ENCODE peak calls at places on chromosomes 5 and 9, in eight cellular contexts. Q is left ventricle myocardium inferior, N is Peyer's patch, J is IMR-90, P is body of pancreas, O is H1, X is sigmoid colon, S is lower lobe of right lung. Y is an unnamed sample. For H3K27me3, the result is how much of the 10 kb centered on the place peaks cover.

GRCh38 chr5:139710370-139711066 is 62.4 kb downstream of the CXXC5 start:
- DNase-seq in Q (peak), N (peak), J (peak), P (peak), O (peak), X (peak), S (peak), Y (no peak)

GRCh38 chr5:142960309-142960696 is 190.1 kb downstream of the ARHGAP26 start:
- DNase-seq in Q (no peak), N (no peak), J (peak), P (no peak), O (no peak), X (no peak), S (no peak), Y (peak)

GRCh38 chr5:31845351-31845750 is 206.4 kb downstream of the PDZD2 start:
- DNase-seq in Q (no peak), N (no peak), J (no peak), P (no peak), O (no peak), X (no peak), S (no peak), Y (no peak)

GRCh38 chr5:24783596-24783995 is 138.8 kb upstream of the CDH10 start:
- DNase-seq in Q (no peak), N (no peak), J (no peak), P (no peak), O (no peak), X (no peak), S (no peak), Y (no peak)

GRCh38 chr9:117835798-117836197 is 131.6 kb downstream of the TLR4 start:
- DNase-seq in Q (no peak), N (no peak), J (no peak), P (no peak), O (no peak), X (no peak), S (no peak), Y (no peak)

GRCh38 chr9:86713970-86714369 is 233.3 kb downstream of the GAS1 start:
- DNase-seq in Q (no peak), N (no peak), J (peak), P (no peak), O (no peak), X (no peak), S (no peak), Y (no peak)

GRCh38 chr5:92641031-92641962 is 939.7 kb downstream of the NR2F1-AS1 start:
- DNase-seq in Q (no peak), N (no peak), J (peak), P (peak), O (no peak), X (no peak), S (no peak), Y (peak)

GRCh38 chr5:119578937-119579336 is 50.4 kb upstream of the FAM170A start:
- DNase-seq in Q (no peak), N (no peak), J (peak), P (peak), O (no peak), X (no peak), S (no peak), Y (peak)

GRCh38 chr5:80164799-80165198 is 91.0 kb downstream of the SERINC5 start:
- DNase-seq in Q (no peak), N (no peak), J (no peak), P (no peak), O (no peak), X (no peak), S (no peak), Y (no peak)

GRCh38 chr9:91714020-91714721 is 235.9 kb downstream of the ROR2 start:
- DNase-seq in Q (peak), N (no peak), J (peak), P (peak), O (peak), X (peak), S (peak), Y (peak)

GRCh38 chr5:145718956-145719355 is 116.2 kb downstream of the PRELID2 start:
- DNase-seq in Q (no peak), N (no peak), J (peak), P (no peak), O (no peak), X (no peak), S (no peak), Y (peak)

GRCh38 chr5:2756211-2756746 is 4.8 kb upstream of the IRX2 start:
- DNase-seq in Q (no peak), N (no peak), J (peak), P (no peak), O (peak), X (no peak), S (peak), Y (peak)

GRCh38 chr5:36744678-36745659 is 131.6 kb upstream of the NIPBL start:
- DNase-seq in Q (peak), N (peak), J (peak), P (peak), O (peak), X (peak), S (peak), Y (peak)

GRCh38 chr5:135535820-135536801 is at the start of gene NEUROG1:
- DNase-seq in Q (no peak), N (no peak), J (no peak), P (no peak), O (peak), X (no peak), S (no peak), Y (no peak)

GRCh38 chr5:76099286-76099702 is 16.1 kb downstream of the SV2C start:
- DNase-seq in Q (no peak), N (no peak), J (no peak), P (no peak), O (no peak), X (no peak), S (no peak), Y (no peak)

GRCh38 chr9:90059436-90059835 is 454.6 kb downstream of the GADD45G start:
- DNase-seq in Q (no peak), N (no peak), J (no peak), P (no peak), O (no peak), X (no peak), S (no peak), Y (no peak)

GRCh38 chr5:8683528-8683927 is 814.6 kb downstream of the MTRR start:
- DNase-seq in Q (no peak), N (no peak), J (no peak), P (no peak), O (no peak), X (no peak), S (no peak), Y (no peak)

GRCh38 chr9:129143461-129143927 is 32.3 kb downstream of the PTPA start:
- DNase-seq in Q (peak), N (no peak), J (peak), P (peak), O (no peak), X (peak), S (peak), Y (no peak)

GRCh38 chr5:6256901-6257300 is 121.4 kb downstream of the MED10 start:
- DNase-seq in Q (no peak), N (no peak), J (no peak), P (no peak), O (no peak), X (no peak), S (no peak), Y (no peak)

GRCh38 chr9:4489562-4489918 is 728 bp upstream of the SLC1A1 start:
- DNase-seq in Q (no peak), N (no peak), J (no peak), P (peak), O (peak), X (no peak), S (no peak), Y (no peak)

GRCh38 chr5:150059623-150060022 is 26.7 kb downstream of the CSF1R start:
- DNase-seq in Q (no peak), N (peak), J (no peak), P (no peak), O (no peak), X (peak), S (no peak), Y (no peak)

GRCh38 chr5:74212336-74212735 is 428.2 kb downstream of the ENC1 start:
- DNase-seq in Q (no peak), N (no peak), J (peak), P (peak), O (peak), X (no peak), S (no peak), Y (peak)

GRCh38 chr9:127224178-127224882 is 40.2 kb upstream of the GARNL3 start:
- DNase-seq in Q (peak), N (peak), J (peak), P (peak), O (peak), X (peak), S (peak), Y (peak)

GRCh38 chr9:129857207-129857606 is 21.9 kb downstream of the USP20 start:
- DNase-seq in Q (no peak), N (no peak), J (no peak), P (no peak), O (no peak), X (no peak), S (no peak), Y (no peak)

GRCh38 chr9:116656535-116656934 is 30.6 kb upstream of the TRIM32 start:
- DNase-seq in Q (peak), N (no peak), J (no peak), P (no peak), O (no peak), X (no peak), S (no peak), Y (no peak)

GRCh38 chr9:116870566-116870965 is 183.5 kb downstream of the TRIM32 start:
- DNase-seq in Q (no peak), N (peak), J (no peak), P (peak), O (peak), X (no peak), S (no peak), Y (peak)

GRCh38 chr9:33867747-33868429 is 50.9 kb downstream of the UBE2R2 start:
- DNase-seq in Q (peak), N (no peak), J (no peak), P (no peak), O (peak), X (peak), S (no peak), Y (no peak)

GRCh38 chr9:70506159-70506558 is 91.7 kb upstream of the KLF9 start:
- DNase-seq in Q (no peak), N (no peak), J (no peak), P (no peak), O (no peak), X (no peak), S (no peak), Y (peak)

GRCh38 chr9:133440884-133441283 is 18.7 kb downstream of the ADAMTS13 start:
- DNase-seq in Q (no peak), N (no peak), J (no peak), P (no peak), O (no peak), X (no peak), S (no peak), Y (no peak)

GRCh38 chr9:127753148-127753547 is 18.1 kb upstream of the TOR2A start:
- DNase-seq in Q (no peak), N (no peak), J (no peak), P (no peak), O (no peak), X (no peak), S (no peak), Y (no peak)

GRCh38 chr5:100595152-100595811 is 60.1 kb downstream of the FAM174A start:
- DNase-seq in Q (peak), N (no peak), J (peak), P (peak), O (no peak), X (no peak), S (peak), Y (peak)

GRCh38 chr9:98092633-98092971 is 26.4 kb downstream of the TRIM14 start:
- DNase-seq in Q (no peak), N (no peak), J (no peak), P (no peak), O (no peak), X (no peak), S (no peak), Y (peak)

GRCh38 chr5:93675458-93676450 is 65.6 kb downstream of the POU5F2 start:
- DNase-seq in Q (no peak), N (no peak), J (peak), P (no peak), O (no peak), X (no peak), S (no peak), Y (no peak)

GRCh38 chr9:80401243-80401642 is 829.5 kb downstream of the TLE4 start:
- DNase-seq in Q (no peak), N (no peak), J (no peak), P (no peak), O (no peak), X (no peak), S (no peak), Y (no peak)

DNA sequence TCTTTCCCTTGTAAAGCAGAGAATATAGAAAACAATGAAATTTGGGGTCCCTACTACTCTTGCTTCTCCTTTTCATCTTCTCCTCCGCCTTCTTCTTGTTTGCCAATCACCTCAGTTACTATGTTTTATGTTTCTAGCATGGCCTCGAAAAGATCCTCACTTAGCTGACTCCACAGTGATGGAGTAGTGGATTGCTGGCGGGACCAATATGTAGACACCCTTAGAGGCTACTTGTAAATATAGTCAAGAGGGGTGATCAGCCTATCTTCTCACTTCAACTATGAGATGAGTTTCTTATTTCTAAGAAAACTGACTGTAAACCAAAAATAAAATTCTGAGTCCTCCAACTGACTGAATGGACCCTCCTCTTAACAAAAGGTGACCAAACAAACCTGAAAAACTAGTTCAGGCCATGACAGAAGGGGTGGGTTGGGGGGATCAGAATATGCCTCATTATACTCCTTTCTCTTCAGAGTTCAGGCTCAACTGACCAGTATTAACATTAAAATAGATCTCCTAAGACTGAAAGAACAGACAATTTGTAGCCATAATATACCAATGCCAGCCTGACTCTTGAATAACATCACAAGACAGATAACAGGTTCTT is 829.0 kb downstream of the TLE4 start:
- DNase-seq in Q (no peak), N (no peak), J (no peak), P (no peak), O (no peak), X (no peak), S (no peak), Y (no peak)
- H3K4me3 ChIP-seq in Q (no peak), N (no peak), J (no peak), P (no peak), O (no peak), X (no peak), S (no peak), Y (no peak)

DNA sequence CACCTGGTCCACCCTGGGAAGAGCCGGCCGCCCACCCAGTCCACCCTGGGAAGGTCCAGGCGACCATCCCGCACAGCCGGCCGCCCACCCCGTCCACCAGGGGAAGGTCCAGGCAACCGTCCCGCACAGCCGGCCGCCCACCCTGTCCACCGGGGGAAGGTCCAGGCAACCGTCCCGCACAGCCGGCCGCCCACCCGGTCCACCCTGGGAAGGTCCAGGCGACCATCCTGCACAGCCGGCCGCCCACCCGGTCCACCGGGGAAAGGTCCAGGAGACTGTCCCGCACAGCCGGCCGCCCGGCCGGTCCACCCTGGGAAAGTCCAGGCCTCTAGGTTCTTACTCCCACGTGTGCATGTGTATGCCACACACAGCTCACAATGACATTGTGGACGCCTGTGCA is 6.7 kb upstream of the QSOX2 start:
- DNase-seq in Q (no peak), N (no peak), J (no peak), P (no peak), O (no peak), X (no peak), S (no peak), Y (no peak)
- H3K27me3 ChIP-seq in Q (under half), N (under half), J (under half), P (under half), O (under half), X (under half), S (under half), Y (under half)

GRCh38 chr5:159058928-159059636 is 40.6 kb downstream of the EBF1 start:
- DNase-seq in Q (no peak), N (no peak), J (no peak), P (no peak), O (no peak), X (no peak), S (no peak), Y (no peak)
- TF ChIP-seq CTCF in Q (no peak), N (no peak), J (no peak), P (no peak), O (no peak), X (no peak), S (no peak), Y (no peak)

GRCh38 chr5:58911270-58911669 is 328.4 kb downstream of the RAB3C start:
- DNase-seq in Q (no peak), N (no peak), J (no peak), P (no peak), O (no peak), X (no peak), S (no peak), Y (no peak)

GRCh38 chr5:58913591-58913990 is 330.7 kb downstream of the RAB3C start:
- DNase-seq in Q (no peak), N (no peak), J (no peak), P (no peak), O (no peak), X (no peak), S (no peak), Y (no peak)

GRCh38 chr5:58912102-58912501 is 329.2 kb downstream of the RAB3C start:
- DNase-seq in Q (no peak), N (no peak), J (no peak), P (no peak), O (no peak), X (no peak), S (no peak), Y (no peak)
- H3K4me3 ChIP-seq in Q (no peak), N (no peak), J (no peak), P (no peak), O (no peak), X (no peak), S (no peak), Y (no peak)

DNA sequence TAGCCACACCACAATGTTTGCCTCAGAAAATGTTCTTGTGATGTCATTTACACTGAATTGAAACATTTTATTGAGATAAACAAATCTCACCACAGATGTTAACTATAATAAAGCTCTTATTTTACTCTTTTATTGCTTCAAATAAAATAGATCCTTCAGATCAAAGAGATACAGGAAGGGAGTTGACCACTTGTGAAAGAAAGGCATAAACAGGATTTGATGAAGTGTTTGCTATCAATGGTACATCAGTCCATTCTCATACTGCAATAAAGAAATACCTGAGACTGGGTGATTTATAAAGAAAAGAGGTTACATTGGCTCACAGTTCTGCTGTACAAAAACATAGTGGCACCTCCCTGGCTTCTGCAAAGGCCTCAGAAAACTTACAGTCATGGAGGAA is 40.2 kb upstream of the OR13F1 start:
- DNase-seq in Q (no peak), N (no peak), J (no peak), P (no peak), O (no peak), X (no peak), S (no peak), Y (no peak)
- H3K27me3 ChIP-seq in Q (under half), N (under half), J (under half), P (under half), O (under half), X (under half), S (under half), Y (under half)

DNA sequence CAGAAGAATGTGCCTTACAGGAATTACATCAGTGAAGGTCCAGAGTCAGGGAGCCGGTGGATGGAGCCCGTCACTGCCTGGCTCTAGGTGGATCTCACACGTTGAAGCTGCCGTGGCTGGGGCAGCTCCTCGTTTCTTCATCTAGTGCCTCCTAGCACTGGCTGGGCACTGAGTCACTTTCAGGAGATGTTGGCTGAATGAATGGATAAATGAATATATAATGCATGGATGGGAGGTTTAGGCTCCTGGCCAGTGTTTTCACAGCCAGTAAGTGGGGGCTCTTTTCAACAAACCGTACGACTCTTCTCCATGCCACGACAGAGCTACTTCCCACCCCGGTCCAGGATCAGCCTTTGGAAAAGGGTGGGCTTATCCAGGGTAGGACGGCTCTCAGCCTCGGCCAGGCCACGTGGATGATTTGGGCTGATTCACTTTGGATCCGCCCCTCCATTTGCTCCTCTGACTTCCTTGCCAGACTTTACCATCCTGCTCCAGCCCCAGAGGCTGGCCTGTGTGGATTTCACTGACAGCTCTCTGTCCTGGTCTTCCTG is 1.3 kb upstream of the SH3PXD2B start:
- DNase-seq in Q (no peak), N (no peak), J (peak), P (no peak), O (peak), X (peak), S (no peak), Y (no peak)
- TF ChIP-seq CTCF in Q (no peak), N (no peak), J (no peak), P (no peak), O (no peak), X (no peak), S (no peak), Y (no peak)

DNA sequence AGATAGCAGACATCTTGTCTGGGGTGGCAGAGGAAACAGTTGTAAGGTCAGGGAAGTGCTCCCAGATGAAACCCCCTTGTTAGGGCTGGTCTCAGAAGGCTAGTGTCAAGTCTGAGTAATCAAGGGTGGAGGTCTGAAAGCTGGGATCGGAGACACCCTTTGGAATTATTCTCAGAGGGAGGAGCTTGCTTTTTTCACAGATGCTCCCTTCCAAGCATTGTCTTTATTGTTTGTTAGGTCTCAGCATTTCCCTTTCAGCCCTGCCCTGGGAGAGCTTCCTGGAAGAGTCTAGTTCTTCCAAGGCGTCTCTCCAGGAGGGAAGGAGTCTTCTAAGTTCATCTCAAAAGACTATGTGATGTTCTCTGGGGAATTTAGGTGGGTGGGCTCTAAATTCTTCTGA is 3.2 kb downstream of the TEK start:
- DNase-seq in Q (no peak), N (no peak), J (no peak), P (no peak), O (no peak), X (no peak), S (no peak), Y (no peak)
- H3K4me3 ChIP-seq in Q (peak), N (no peak), J (no peak), P (no peak), O (no peak), X (no peak), S (no peak), Y (no peak)

GRCh38 chr9:74496819-74497749 is at the start of gene RORB:
- DNase-seq in Q (peak), N (peak), J (peak), P (peak), O (peak), X (peak), S (peak), Y (peak)
- H3K27me3 ChIP-seq in Q (half or more), N (under half), J (under half), P (under half), O (under half), X (under half), S (half or more), Y (under half)

GRCh38 chr9:75023846-75024245 is 4.2 kb downstream of the CARNMT1 start:
- DNase-seq in Q (no peak), N (no peak), J (no peak), P (no peak), O (no peak), X (no peak), S (no peak), Y (no peak)

GRCh38 chr9:75027187-75028107 is 646 bp downstream of the CARNMT1 start:
- DNase-seq in Q (peak), N (peak), J (peak), P (peak), O (peak), X (peak), S (peak), Y (peak)
- TF ChIP-seq CTCF in Q (no peak), N (no peak), J (peak), P (no peak), O (peak), X (no peak), S (no peak), Y (no peak)

Y was measured in bronchial epithelial cell.